ENCODE peak calls at places on chromosomes 13 and 19, in five cellular contexts. A is neuronal stem cell, P is IMR-90, N is H1, C is mesenchymal stem cell. G is an unnamed sample.

GRCh38 chr19:47022541-47023447 is 3.2 kb downstream of the NPAS1 start:
- DNase-seq in A (no peak), P (no peak), N (no peak), C (no peak), G (peak)

GRCh38 chr13:23630349-23631093 is 60.3 kb downstream of the TNFRSF19 start:
- DNase-seq in A (no peak), N (no peak), C (no peak), P (no peak), G (no peak)

GRCh38 chr19:15869109-15869555 is 28.7 kb downstream of the CYP4F2 start:
- DNase-seq in A (peak), N (no peak), C (no peak), P (no peak), G (no peak)

GRCh38 chr13:102800145-102801041 is 1.5 kb downstream of the BIVM start:
- DNase-seq in P (peak), A (peak), C (peak), N (no peak), G (peak)

GRCh38 chr19:55101261-55101660 is 16.2 kb downstream of the PPP1R12C start:
- DNase-seq in P (no peak), A (no peak), C (no peak), N (no peak), G (no peak)

GRCh38 chr19:54133312-54133956 is 4.1 kb upstream of the CNOT3 start:
- DNase-seq in A (peak), C (peak), N (peak), P (no peak), G (peak)

GRCh38 chr19:3067549-3067948 is 5.3 kb upstream of the TLE5 start:
- DNase-seq in P (no peak), N (no peak), A (no peak), C (no peak), G (no peak)

GRCh38 chr13:97880298-97880675 is 73.2 kb upstream of the IPO5 start:
- DNase-seq in A (no peak), P (no peak), C (no peak), N (no peak), G (no peak)

GRCh38 chr19:51691122-51692064 is 1.7 kb upstream of the SPACA6 start:
- DNase-seq in A (no peak), P (peak), C (peak), N (no peak), G (no peak)

GRCh38 chr19:4454952-4455738 is 2.4 kb downstream of the UBXN6 start:
- DNase-seq in N (no peak), C (peak), A (no peak), P (peak), G (no peak)

GRCh38 chr19:38506723-38507550 is 73.4 kb downstream of the RYR1 start:
- DNase-seq in C (peak), A (peak), N (peak), P (no peak), G (peak)

GRCh38 chr13:113412440-113412839 is 40.8 kb downstream of the ADPRHL1 start:
- DNase-seq in C (no peak), P (no peak), N (no peak), A (no peak), G (no peak)

GRCh38 chr19:19822148-19822429 is 539 bp upstream of the ZNF506 start:
- DNase-seq in P (no peak), A (no peak), N (no peak), C (no peak), G (no peak)

GRCh38 chr19:29098863-29099481 is 114.0 kb downstream of the UQCRFS1 start:
- DNase-seq in A (no peak), N (no peak), C (no peak), P (peak), G (no peak)

GRCh38 chr13:100633461-100633860 is 41.1 kb downstream of the TMTC4 start:
- DNase-seq in N (no peak), C (peak), P (peak), A (no peak), G (no peak)

GRCh38 chr19:56642711-56643459 is at the start of gene SMIM17:
- DNase-seq in P (no peak), A (no peak), N (no peak), C (no peak), G (no peak)

GRCh38 chr13:26923824-26924605 is 163.4 kb upstream of the GPR12 start:
- DNase-seq in N (no peak), C (peak), P (peak), A (no peak), G (no peak)

GRCh38 chr19:38373907-38374331 is 452 bp upstream of the PSMD8 start:
- DNase-seq in N (no peak), A (no peak), C (no peak), P (no peak), G (no peak)

GRCh38 chr19:3575260-3575741 is 2.6 kb downstream of the HMG20B start:
- DNase-seq in A (no peak), P (peak), N (no peak), C (peak), G (peak)

GRCh38 chr13:44231786-44232516 is 141.7 kb upstream of the SERP2 start:
- DNase-seq in A (peak), P (peak), C (peak), N (peak), G (peak)

GRCh38 chr19:18274303-18274775 is at the start of gene IQCN:
- DNase-seq in A (no peak), N (no peak), P (no peak), C (peak), G (peak)

GRCh38 chr19:19538077-19538764 is at the start of gene CILP2:
- DNase-seq in A (peak), N (no peak), P (no peak), C (no peak), G (peak)

GRCh38 chr13:51549050-51549449 is 35.2 kb upstream of the WDFY2 start:
- DNase-seq in N (no peak), C (no peak), A (no peak), P (no peak), G (no peak)

GRCh38 chr19:1098177-1099051 is 3.2 kb upstream of the POLR2E start:
- DNase-seq in C (no peak), P (peak), N (no peak), A (no peak), G (no peak)

GRCh38 chr19:35696835-35697234 is 7.5 kb upstream of the ZBTB32 start:
- DNase-seq in A (no peak), N (no peak), C (no peak), P (no peak), G (no peak)

GRCh38 chr13:74443623-74444022 is 309.4 kb upstream of the KLF12 start:
- DNase-seq in C (peak), N (no peak), P (peak), A (no peak), G (no peak)

GRCh38 chr19:3423183-3423829 is 56.9 kb downstream of the NFIC start:
- DNase-seq in P (peak), N (no peak), A (no peak), C (no peak), G (no peak)

GRCh38 chr13:69603144-69603853 is 504.3 kb upstream of the ATXN8OS start:
- DNase-seq in P (no peak), A (no peak), C (no peak), N (no peak), G (no peak)

GRCh38 chr13:86856996-86857395 is 814.2 kb upstream of the SLITRK5 start:
- DNase-seq in C (peak), A (no peak), N (no peak), P (peak), G (peak)

GRCh38 chr19:19591133-19591825 is 27.2 kb downstream of the PBX4 start:
- DNase-seq in A (no peak), N (peak), P (peak), C (peak), G (peak)

GRCh38 chr13:34867590-34867989 is 74.5 kb upstream of the NBEA start:
- DNase-seq in A (no peak), N (no peak), P (peak), C (peak), G (no peak)

GRCh38 chr19:970695-971094 is 13.4 kb upstream of the WDR18 start:
- DNase-seq in P (no peak), A (no peak), C (peak), N (no peak), G (no peak)

GRCh38 chr19:10501971-10502523 is 1.1 kb downstream of the KEAP1 start:
- DNase-seq in A (no peak), P (peak), N (no peak), C (peak), G (peak)

GRCh38 chr19:41616785-41617621 is 9.9 kb downstream of the CEACAM4 start:
- DNase-seq in C (peak), A (no peak), N (no peak), P (peak), G (peak)

GRCh38 chr13:41580345-41580744 is 123.0 kb downstream of the RGCC start:
- DNase-seq in C (no peak), N (no peak), A (no peak), P (no peak), G (no peak)

GRCh38 chr13:53137777-53138176 is 109.2 kb downstream of the OLFM4 start:
- DNase-seq in A (no peak), N (no peak), C (peak), P (peak), G (no peak)

GRCh38 chr19:3287814-3288213 is 63.4 kb downstream of the CELF5 start:
- DNase-seq in A (no peak), P (no peak), C (no peak), N (no peak), G (no peak)

DNA sequence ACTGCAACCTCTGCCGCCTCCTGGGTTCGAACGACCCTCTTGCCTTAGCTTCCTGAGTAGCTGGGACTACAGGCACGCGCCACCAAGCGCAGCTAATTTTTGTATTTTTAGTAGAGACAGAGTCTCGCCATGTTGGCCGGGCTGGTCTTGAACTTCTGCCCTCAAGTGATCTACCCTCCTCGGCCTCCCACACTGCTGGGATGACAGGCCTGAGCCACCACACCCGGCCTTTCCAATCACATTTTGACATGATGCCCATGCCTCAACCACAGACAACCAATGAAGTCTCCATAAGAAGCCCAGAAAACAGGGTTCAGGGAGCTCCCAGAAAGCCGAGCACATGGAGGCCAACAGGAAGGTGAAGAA is 11.7 kb downstream of the RAB20 start:
- DNase-seq in N (no peak), P (no peak), C (no peak), A (no peak), G (no peak)
- H3K14ac ChIP-seq in N (no peak), P (no peak), C (no peak), A (no peak), G (no peak)

GRCh38 chr13:73365681-73366080 is 306.9 kb downstream of the KLF5 start:
- DNase-seq in A (no peak), N (no peak), C (no peak), P (no peak), G (no peak)
- H3K14ac ChIP-seq in A (no peak), N (no peak), C (no peak), P (no peak), G (no peak)

GRCh38 chr19:45402469-45403070 is 2.3 kb downstream of the PPP1R13L start:
- DNase-seq in C (peak), P (no peak), N (no peak), A (no peak), G (peak)
- H3K14ac ChIP-seq in C (no peak), P (peak), N (no peak), A (no peak), G (no peak)

DNA sequence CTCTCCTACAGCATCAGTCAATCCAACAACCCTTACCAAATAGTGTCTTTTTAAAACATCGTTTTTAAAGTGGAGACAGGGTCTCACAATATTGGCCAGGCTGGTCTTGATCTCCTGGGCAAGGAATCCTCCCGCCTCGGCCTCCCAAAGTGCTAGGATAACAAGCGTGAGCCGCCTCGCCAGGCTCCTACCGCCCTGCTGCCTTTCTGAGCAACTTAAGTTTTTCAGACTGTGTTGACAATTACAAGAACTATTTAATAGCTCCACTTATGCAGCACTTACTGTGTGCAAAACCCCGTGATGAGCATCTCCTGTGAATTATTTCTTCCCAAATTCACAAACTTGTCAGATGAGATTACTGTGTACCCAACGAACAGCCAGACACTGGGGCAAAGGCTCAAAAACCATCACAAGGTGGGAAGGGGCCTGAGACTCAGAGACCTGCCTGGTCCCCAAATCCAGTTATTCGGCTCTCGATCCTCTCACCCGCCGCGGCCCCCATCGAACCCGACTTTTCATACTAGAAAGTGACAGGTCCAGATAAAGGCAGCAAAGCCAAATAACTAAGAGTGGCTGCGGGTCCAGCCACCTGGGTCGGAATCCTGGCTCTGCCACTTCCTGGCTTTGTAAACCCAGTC is 581 bp downstream of the RPL18 start:
- DNase-seq in P (no peak), A (no peak), C (no peak), N (no peak), G (no peak)
- H3K14ac ChIP-seq in P (peak), A (no peak), C (no peak), N (no peak), G (peak)

GRCh38 chr19:49809155-49809986 is 3.7 kb downstream of the FUZ start:
- DNase-seq in N (no peak), C (peak), P (no peak), A (no peak), G (peak)
- H3K14ac ChIP-seq in N (no peak), C (peak), P (peak), A (peak), G (peak)

GRCh38 chr13:21060063-21060826 is 1.1 kb downstream of the LATS2 start:
- DNase-seq in P (peak), N (no peak), A (no peak), C (peak), G (no peak)
- H3K14ac ChIP-seq in P (peak), N (no peak), A (no peak), C (peak), G (peak)

GRCh38 chr13:37211542-37211941 is 106.1 kb upstream of the CSNK1A1L start:
- DNase-seq in C (no peak), N (no peak), P (no peak), A (no peak), G (no peak)

GRCh38 chr13:37216340-37216739 is 110.9 kb upstream of the CSNK1A1L start:
- DNase-seq in P (no peak), N (no peak), A (no peak), C (no peak), G (no peak)
- H3K14ac ChIP-seq in P (no peak), N (no peak), A (no peak), C (no peak), G (no peak)

GRCh38 chr19:5975388-5975728 is 2.6 kb downstream of the RANBP3 start:
- DNase-seq in N (no peak), C (no peak), P (no peak), A (no peak), G (no peak)

GRCh38 chr19:5976768-5977167 is 1.2 kb downstream of the RANBP3 start:
- DNase-seq in A (no peak), N (no peak), P (no peak), C (no peak), G (no peak)

GRCh38 chr19:5978606-5979552 is 939 bp upstream of the RANBP3 start:
- DNase-seq in C (no peak), P (no peak), N (no peak), A (no peak), G (no peak)

GRCh38 chr19:5977222-5977784 is 637 bp downstream of the RANBP3 start:
- DNase-seq in C (no peak), N (no peak), A (no peak), P (no peak), G (no peak)

DNA sequence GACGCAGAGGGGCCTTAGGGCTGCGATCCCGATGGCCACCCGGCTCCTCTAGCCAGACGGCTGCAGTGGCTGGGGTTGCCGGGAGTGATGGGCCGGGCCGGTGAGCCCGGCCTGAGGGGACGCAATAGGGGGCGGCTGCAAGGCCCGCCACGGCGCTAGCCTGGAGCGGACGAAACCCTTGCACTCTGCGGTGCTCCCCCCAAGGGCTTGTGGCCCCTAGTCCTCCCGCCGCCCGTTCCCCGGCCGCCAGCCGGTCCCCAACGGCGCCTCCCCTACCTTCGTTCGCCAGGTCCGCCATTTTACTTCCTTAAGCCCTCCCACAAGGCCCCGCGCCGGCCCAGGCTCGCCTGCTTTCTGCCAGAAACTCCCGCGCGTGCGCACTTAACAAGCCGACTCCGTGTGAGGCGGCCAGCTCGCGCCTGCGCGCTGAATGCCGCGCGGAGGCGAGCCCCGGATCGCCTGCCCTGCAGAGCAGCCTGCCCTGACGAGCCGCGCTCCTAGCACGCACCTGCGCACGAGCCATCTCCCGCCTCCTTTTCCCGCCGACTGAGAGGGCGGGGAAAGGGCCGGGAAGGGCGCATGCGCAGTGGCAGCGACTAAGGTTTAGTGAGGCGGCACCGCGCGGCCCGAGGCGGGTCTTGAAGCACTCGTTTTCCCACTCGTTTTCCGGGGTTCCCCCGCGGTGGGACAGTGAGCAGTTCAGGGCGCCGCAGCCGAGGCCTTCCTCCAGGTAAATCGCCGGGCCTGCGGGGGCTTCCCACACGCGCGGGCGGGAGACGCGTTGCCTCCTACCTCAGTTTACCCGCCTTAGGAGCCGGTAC is at the start of gene RANBP3:
- DNase-seq in C (peak), P (peak), N (peak), A (peak), G (peak)
- H3K14ac ChIP-seq in C (peak), P (peak), N (no peak), A (peak), G (peak)